ENCODE peak calls at places on chromosome 18, in seven cellular contexts. O, D, R, X, I, G and H are unnamed samples.

GRCh38 chr18:8116346-8117007 is 492.8 kb upstream of the RAB12 start:
- DNase-seq in O (peak; percentile 25), D (no peak), R (no peak), X (no peak), I (no peak), G (peak; percentile 86), H (no peak)

GRCh38 chr18:58993260-58993659 is 128.6 kb downstream of the ZNF532 start:
- DNase-seq in O (peak; percentile 92), D (no peak), R (peak; percentile 83), X (no peak), I (no peak), G (peak; percentile 93), H (no peak)

GRCh38 chr18:74918276-74918675 is 290.7 kb downstream of the PTGR3 start:
- DNase-seq in O (peak; percentile 7), D (no peak), R (no peak), X (no peak), I (no peak), G (no peak), H (no peak)

GRCh38 chr18:44182363-44182762 is 498.3 kb upstream of the SETBP1 start:
- DNase-seq in O (no peak), D (no peak), R (no peak), X (no peak), I (no peak), G (no peak), H (no peak)

GRCh38 chr18:62796216-62796621 is 80.9 kb downstream of the PHLPP1 start:
- DNase-seq in O (no peak), D (no peak), R (no peak), X (no peak), I (no peak), G (no peak), H (no peak)

GRCh38 chr18:11034816-11035215 is 114.6 kb downstream of the PIEZO2 start:
- DNase-seq in O (no peak), D (no peak), R (no peak), X (no peak), I (no peak), G (no peak), H (no peak)

GRCh38 chr18:55932675-55933074 is 344.7 kb upstream of the TCF4 start:
- DNase-seq in O (no peak), D (no peak), R (no peak), X (no peak), I (no peak), G (no peak), H (no peak)

GRCh38 chr18:37484893-37485834 is 80.4 kb downstream of the CELF4 start:
- DNase-seq in O (no peak), D (no peak), R (no peak), X (no peak), I (no peak), G (peak; percentile 80), H (no peak)

GRCh38 chr18:10419420-10420103 is 34.9 kb upstream of the APCDD1 start:
- DNase-seq in O (peak; percentile 38), D (no peak), R (no peak), X (no peak), I (no peak), G (peak; percentile 42), H (no peak)

GRCh38 chr18:10402876-10403559 is 51.4 kb upstream of the APCDD1 start:
- DNase-seq in O (no peak), D (no peak), R (no peak), X (no peak), I (no peak), G (no peak), H (no peak)

GRCh38 chr18:26488417-26489009 is 59.8 kb downstream of the KCTD1 start:
- DNase-seq in O (no peak), D (no peak), R (no peak), X (no peak), I (no peak), G (no peak), H (no peak)

GRCh38 chr18:59536181-59536580 is 161.0 kb downstream of the CCBE1 start:
- DNase-seq in O (no peak), D (no peak), R (peak; percentile 39), X (no peak), I (no peak), G (no peak), H (no peak)

GRCh38 chr18:2112435-2113045 is 458.8 kb downstream of the METTL4 start:
- DNase-seq in O (peak; percentile 21), D (no peak), R (no peak), X (no peak), I (no peak), G (peak; percentile 49), H (no peak)

GRCh38 chr18:53625997-53626599 is 598.4 kb downstream of the MBD2 start:
- DNase-seq in O (no peak), D (no peak), R (no peak), X (no peak), I (no peak), G (no peak), H (no peak)

GRCh38 chr18:26548144-26549102 is at the start of gene KCTD1:
- DNase-seq in O (peak; percentile 90), D (peak; percentile 92), R (peak; percentile 37), X (peak; percentile 82), I (peak; percentile 39), G (peak; percentile 93), H (peak; percentile 89)

GRCh38 chr18:48018806-48019295 is 88.4 kb upstream of the SMAD2 start:
- DNase-seq in O (no peak), D (no peak), R (no peak), X (no peak), I (no peak), G (peak; percentile 23), H (no peak)

GRCh38 chr18:13984080-13984479 is 68.7 kb upstream of the MC2R start:
- DNase-seq in O (no peak), D (peak; percentile 16), R (no peak), X (no peak), I (no peak), G (no peak), H (no peak)

GRCh38 chr18:76134631-76135030 is 360.4 kb downstream of the ZNF516 start:
- DNase-seq in O (no peak), D (no peak), R (no peak), X (no peak), I (no peak), G (no peak), H (no peak)

GRCh38 chr18:49186242-49186641 is 235.5 kb upstream of the SMAD7 start:
- DNase-seq in O (no peak), D (no peak), R (no peak), X (no peak), I (no peak), G (no peak), H (no peak)

GRCh38 chr18:3664563-3665178 is 214.7 kb downstream of the TGIF1 start:
- DNase-seq in O (peak; percentile 20), D (peak; percentile 51), R (no peak), X (peak; percentile 11), I (peak; percentile 79), G (no peak), H (no peak)

GRCh38 chr18:12245793-12246135 is 8.4 kb upstream of the CIDEA start:
- DNase-seq in O (no peak), D (no peak), R (no peak), X (no peak), I (no peak), G (no peak), H (no peak)

GRCh38 chr18:57947117-57947516 is 96.9 kb upstream of the NEDD4L start:
- DNase-seq in O (no peak), D (no peak), R (no peak), X (no peak), I (no peak), G (no peak), H (no peak)

GRCh38 chr18:78805840-78806239 is 173.8 kb upstream of the SALL3 start:
- DNase-seq in O (no peak), D (peak; percentile 78), R (no peak), X (no peak), I (no peak), G (no peak), H (no peak)

GRCh38 chr18:79695856-79696850 is 16.6 kb downstream of the CTDP1 start:
- DNase-seq in O (no peak), D (no peak), R (no peak), X (no peak), I (no peak), G (no peak), H (no peak)